ENCODE peak calls at places on chromosomes 11 and 22, in ten cellular contexts. One of them, this sample, is unnamed.

GRCh38 chr11:76729214-76729613 is 53.9 kb upstream of the TSKU start:
- DNase-seq in germinal center: no peak
- DNase-seq in testis: peak
- DNase-seq in colonic mucosa: no peak
- DNase-seq in AG09309: no peak
- DNase-seq in GM23338: no peak
- DNase-seq in midbrain: no peak
- DNase-seq in hypothalamus: no peak
- DNase-seq in HEK293T: no peak
- DNase-seq in NCI-H2081 treated with DMSO at 0.1 percent for 48 hours: no peak
- DNase-seq in this sample: no peak

GRCh38 chr11:74169736-74170458 is 905 bp downstream of the C2CD3 start:
- DNase-seq in hypothalamus: no peak
- DNase-seq in testis: no peak
- DNase-seq in midbrain: no peak
- DNase-seq in colonic mucosa: peak
- DNase-seq in AG09309: no peak
- DNase-seq in GM23338: no peak
- DNase-seq in NCI-H2081 treated with DMSO at 0.1 percent for 48 hours: no peak
- DNase-seq in HEK293T: no peak
- DNase-seq in germinal center: no peak
- DNase-seq in this sample: no peak

GRCh38 chr11:96149743-96150555 is 193.0 kb downstream of the MAML2 start:
- DNase-seq in NCI-H2081 treated with DMSO at 0.1 percent for 48 hours: no peak
- DNase-seq in testis: no peak
- DNase-seq in HEK293T: no peak
- DNase-seq in GM23338: no peak
- DNase-seq in germinal center: no peak
- DNase-seq in AG09309: peak
- DNase-seq in colonic mucosa: no peak
- DNase-seq in midbrain: no peak
- DNase-seq in hypothalamus: no peak
- DNase-seq in this sample: no peak

GRCh38 chr11:78715639-78716311 is 141.1 kb upstream of the NARS2 start:
- DNase-seq in midbrain: peak
- DNase-seq in AG09309: no peak
- DNase-seq in germinal center: peak
- DNase-seq in colonic mucosa: peak
- DNase-seq in NCI-H2081 treated with DMSO at 0.1 percent for 48 hours: peak
- DNase-seq in GM23338: peak
- DNase-seq in testis: peak
- DNase-seq in HEK293T: peak
- DNase-seq in hypothalamus: peak
- DNase-seq in this sample: no peak

GRCh38 chr22:48089601-48090331 is 1327.3 kb downstream of the TBC1D22A start:
- DNase-seq in HEK293T: no peak
- DNase-seq in NCI-H2081 treated with DMSO at 0.1 percent for 48 hours: no peak
- DNase-seq in midbrain: no peak
- DNase-seq in germinal center: no peak
- DNase-seq in testis: peak
- DNase-seq in colonic mucosa: peak
- DNase-seq in AG09309: no peak
- DNase-seq in GM23338: no peak
- DNase-seq in hypothalamus: no peak
- DNase-seq in this sample: peak

GRCh38 chr11:3222003-3222855 is 3.6 kb upstream of the MRGPRG start:
- DNase-seq in NCI-H2081 treated with DMSO at 0.1 percent for 48 hours: no peak
- DNase-seq in HEK293T: no peak
- DNase-seq in hypothalamus: no peak
- DNase-seq in GM23338: no peak
- DNase-seq in testis: no peak
- DNase-seq in midbrain: no peak
- DNase-seq in colonic mucosa: no peak
- DNase-seq in germinal center: no peak
- DNase-seq in AG09309: no peak
- DNase-seq in this sample: no peak

GRCh38 chr11:2088746-2089535 is 50.2 kb downstream of the IGF2 start:
- DNase-seq in HEK293T: peak
- DNase-seq in midbrain: no peak
- DNase-seq in germinal center: no peak
- DNase-seq in GM23338: peak
- DNase-seq in hypothalamus: no peak
- DNase-seq in colonic mucosa: no peak
- DNase-seq in AG09309: no peak
- DNase-seq in NCI-H2081 treated with DMSO at 0.1 percent for 48 hours: no peak
- DNase-seq in testis: peak
- DNase-seq in this sample: peak

GRCh38 chr11:16785520-16786128 is 47.2 kb downstream of the C11orf58 start:
- DNase-seq in colonic mucosa: peak
- DNase-seq in midbrain: peak
- DNase-seq in AG09309: no peak
- DNase-seq in testis: peak
- DNase-seq in GM23338: peak
- DNase-seq in germinal center: peak
- DNase-seq in NCI-H2081 treated with DMSO at 0.1 percent for 48 hours: peak
- DNase-seq in hypothalamus: peak
- DNase-seq in HEK293T: peak
- DNase-seq in this sample: no peak

GRCh38 chr11:425301-425700 is 10.5 kb upstream of the SIGIRR start:
- DNase-seq in GM23338: no peak
- DNase-seq in testis: no peak
- DNase-seq in AG09309: no peak
- DNase-seq in NCI-H2081 treated with DMSO at 0.1 percent for 48 hours: no peak
- DNase-seq in HEK293T: no peak
- DNase-seq in colonic mucosa: no peak
- DNase-seq in midbrain: no peak
- DNase-seq in germinal center: no peak
- DNase-seq in hypothalamus: no peak
- DNase-seq in this sample: no peak

GRCh38 chr22:38923463-38924196 is 33.8 kb upstream of the APOBEC3A start:
- DNase-seq in midbrain: peak
- DNase-seq in hypothalamus: peak
- DNase-seq in germinal center: no peak
- DNase-seq in colonic mucosa: peak
- DNase-seq in AG09309: peak
- DNase-seq in HEK293T: peak
- DNase-seq in NCI-H2081 treated with DMSO at 0.1 percent for 48 hours: no peak
- DNase-seq in testis: peak
- DNase-seq in GM23338: peak
- DNase-seq in this sample: peak

GRCh38 chr22:47152938-47153337 is 390.5 kb downstream of the TBC1D22A start:
- DNase-seq in germinal center: no peak
- DNase-seq in colonic mucosa: no peak
- DNase-seq in NCI-H2081 treated with DMSO at 0.1 percent for 48 hours: no peak
- DNase-seq in GM23338: no peak
- DNase-seq in HEK293T: no peak
- DNase-seq in testis: no peak
- DNase-seq in midbrain: no peak
- DNase-seq in hypothalamus: no peak
- DNase-seq in AG09309: no peak
- DNase-seq in this sample: no peak

GRCh38 chr11:45209904-45210699 is 63.7 kb downstream of the PRDM11 start:
- DNase-seq in NCI-H2081 treated with DMSO at 0.1 percent for 48 hours: no peak
- DNase-seq in GM23338: peak
- DNase-seq in germinal center: peak
- DNase-seq in testis: peak
- DNase-seq in midbrain: peak
- DNase-seq in hypothalamus: peak
- DNase-seq in AG09309: no peak
- DNase-seq in HEK293T: no peak
- DNase-seq in colonic mucosa: peak
- DNase-seq in this sample: peak

GRCh38 chr22:40967120-40967760 is 16.1 kb downstream of the RBX1 start:
- DNase-seq in AG09309: no peak
- DNase-seq in GM23338: peak
- DNase-seq in NCI-H2081 treated with DMSO at 0.1 percent for 48 hours: no peak
- DNase-seq in hypothalamus: no peak
- DNase-seq in colonic mucosa: no peak
- DNase-seq in midbrain: no peak
- DNase-seq in germinal center: no peak
- DNase-seq in testis: no peak
- DNase-seq in HEK293T: no peak
- DNase-seq in this sample: peak